ENCODE peak calls at places on chromosomes 13 and 19, in four cellular contexts. B is IMR-90, X is neuronal stem cell, C is H9. O is an unnamed sample.

GRCh38 chr19:41997851-41998229 is 3.8 kb upstream of the ATP1A3 start:
- DNase-seq in B (no peak), X (no peak), C (peak), O (no peak)

GRCh38 chr19:8663920-8664670 is 33.7 kb downstream of the NFILZ start:
- DNase-seq in B (no peak), X (no peak), C (peak), O (no peak)

GRCh38 chr13:27978301-27978968 is 9.3 kb upstream of the CDX2 start:
- DNase-seq in B (no peak), X (no peak), C (peak), O (no peak)

GRCh38 chr19:15194938-15195337 is 5.9 kb downstream of the NOTCH3 start:
- DNase-seq in B (peak), X (no peak), C (no peak), O (no peak)

GRCh38 chr19:1037553-1038115 is 2.3 kb upstream of the ABCA7 start:
- DNase-seq in B (no peak), X (no peak), C (no peak), O (no peak)

GRCh38 chr19:3062165-3063105 is at the start of gene TLE5:
- DNase-seq in B (no peak), X (no peak), C (no peak), O (peak)

GRCh38 chr13:29948791-29949190 is 98.4 kb upstream of the UBL3 start:
- DNase-seq in B (no peak), X (no peak), C (no peak), O (no peak)

GRCh38 chr13:82248713-82249112 is 1633.6 kb downstream of the SLITRK1 start:
- DNase-seq in B (no peak), X (no peak), C (no peak), O (no peak)

GRCh38 chr13:72536668-72537399 is 190.6 kb downstream of the MZT1 start:
- DNase-seq in B (no peak), X (no peak), C (no peak), O (no peak)

GRCh38 chr19:5805465-5806132 is 732 bp downstream of the NRTN start:
- DNase-seq in B (peak), X (peak), C (peak), O (peak)

GRCh38 chr19:5827891-5828660 is 11.4 kb downstream of the FUT6 start:
- DNase-seq in B (peak), X (peak), C (peak), O (peak)

GRCh38 chr13:60261432-60262351 is 98.0 kb upstream of the DIAPH3 start:
- DNase-seq in B (no peak), X (no peak), C (peak), O (no peak)

GRCh38 chr19:19134687-19135158 is 3.6 kb downstream of the TMEM161A start:
- DNase-seq in B (no peak), X (no peak), C (peak), O (no peak)

GRCh38 chr19:55053735-55054134 is 9.2 kb downstream of the RDH13 start:
- DNase-seq in B (no peak), X (no peak), C (no peak), O (no peak)
- H3K4ac ChIP-seq in B (no peak), X (no peak), C (no peak), O (no peak)

GRCh38 chr19:33159149-33159548 is 27.2 kb downstream of the WDR88 start:
- DNase-seq in B (no peak), X (no peak), C (no peak), O (no peak)

GRCh38 chr19:33158365-33158764 is 26.5 kb downstream of the WDR88 start:
- DNase-seq in B (no peak), X (no peak), C (no peak), O (no peak)

GRCh38 chr19:33157906-33158305 is 26.0 kb downstream of the WDR88 start:
- DNase-seq in B (no peak), X (no peak), C (no peak), O (no peak)

GRCh38 chr19:33159893-33160292 is 28.0 kb downstream of the WDR88 start:
- DNase-seq in B (no peak), X (no peak), C (no peak), O (no peak)

DNA sequence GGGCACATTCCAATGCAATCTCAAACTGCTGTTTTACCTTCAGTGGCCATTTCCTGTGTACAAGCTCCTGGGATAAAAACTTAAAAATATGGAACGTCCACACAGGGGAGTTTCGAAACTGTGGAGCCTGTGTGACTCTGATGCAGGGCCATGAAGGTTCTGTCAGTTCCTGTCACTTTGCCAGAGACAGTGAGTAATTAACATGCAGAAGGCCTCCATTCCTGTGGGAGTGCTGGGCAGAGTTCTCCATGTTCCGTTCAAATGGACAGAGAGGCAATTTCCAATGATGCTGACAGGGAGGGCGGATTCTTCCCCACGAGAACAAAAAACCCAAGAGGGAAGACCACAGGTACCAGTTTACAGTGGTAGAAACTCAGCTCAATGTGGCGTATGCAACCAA is 24.4 kb downstream of the WDR88 start:
- DNase-seq in B (peak), X (no peak), C (no peak), O (no peak)
- H3K4ac ChIP-seq in B (no peak), X (no peak), C (no peak), O (no peak)

DNA sequence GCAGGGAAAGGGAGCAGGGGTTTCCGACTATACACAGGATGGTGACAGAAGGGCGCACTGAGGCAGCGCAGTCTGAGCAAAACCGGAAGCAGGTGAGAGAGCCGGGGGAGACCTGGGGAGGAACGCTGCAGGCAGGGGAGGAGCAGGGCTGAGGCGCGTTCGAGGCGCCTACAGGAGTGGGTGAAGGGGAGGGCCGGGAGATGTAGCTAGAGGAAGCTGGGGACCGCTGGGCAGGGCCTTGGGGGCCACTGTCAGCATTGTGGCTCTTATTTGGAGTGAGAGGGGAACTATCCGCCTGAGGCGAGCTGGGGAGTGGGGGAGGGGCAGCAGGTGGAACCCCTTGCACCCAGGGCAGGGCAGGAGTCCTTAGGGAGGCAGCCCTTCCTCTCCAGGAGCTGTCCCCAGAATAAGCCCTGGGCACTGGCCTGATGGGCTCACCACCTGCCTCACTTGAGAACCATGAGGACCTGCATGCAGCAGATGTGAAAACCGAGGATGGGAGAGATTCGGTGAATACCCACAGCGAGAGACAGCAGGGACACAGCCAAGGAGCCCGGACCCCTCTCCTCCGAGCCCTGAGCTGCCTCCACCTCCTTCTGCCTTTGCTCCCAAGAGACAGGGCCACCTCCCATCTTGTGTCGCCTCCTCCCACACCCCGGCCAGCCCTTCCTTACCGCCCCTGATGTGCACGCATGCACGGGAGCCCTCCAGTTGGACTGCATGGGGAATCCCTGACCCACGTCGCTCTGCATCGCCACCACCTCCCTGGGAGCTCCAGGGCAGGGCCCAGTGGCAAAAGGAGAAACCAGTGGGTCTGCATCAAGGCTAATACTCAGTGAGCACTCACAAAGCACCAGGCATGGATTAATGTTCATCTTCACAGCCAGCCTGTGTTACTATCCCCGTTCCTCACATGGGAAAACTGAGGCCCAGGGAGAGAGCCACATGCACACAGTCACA is 10.3 kb downstream of the AKT2 start:
- DNase-seq in B (no peak), X (no peak), C (no peak), O (no peak)
- H3K4ac ChIP-seq in B (no peak), X (no peak), C (no peak), O (peak)

DNA sequence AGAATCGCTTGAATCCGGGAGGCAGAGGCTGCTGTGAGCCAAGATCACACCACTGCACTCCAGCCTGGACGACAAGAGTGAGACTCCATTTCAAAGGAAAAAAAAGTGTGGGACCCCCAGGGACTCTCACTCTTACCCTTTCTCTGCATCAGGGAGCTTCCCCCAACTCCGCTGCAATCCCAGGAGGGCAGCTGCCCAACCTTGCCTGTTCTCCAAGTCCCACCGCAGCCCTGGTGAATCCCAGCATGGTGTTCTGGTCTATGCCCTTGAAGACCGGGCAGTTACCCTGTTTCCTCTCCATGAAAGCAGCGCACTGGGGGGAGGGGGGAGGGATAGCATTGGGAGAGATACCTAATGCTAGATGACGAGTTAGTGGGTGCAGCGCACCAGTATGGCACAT is 35.7 kb upstream of the DPRX start:
- DNase-seq in B (no peak), X (no peak), C (peak), O (no peak)
- H3K4ac ChIP-seq in B (no peak), X (no peak), C (peak), O (no peak)

GRCh38 chr13:98111168-98112098 is 31.5 kb upstream of the FARP1 start:
- DNase-seq in B (no peak), X (no peak), C (no peak), O (no peak)
- H3K4ac ChIP-seq in B (no peak), X (no peak), C (no peak), O (no peak)

GRCh38 chr19:4577020-4577782 is 17.7 kb upstream of the SEMA6B start:
- DNase-seq in B (no peak), X (no peak), C (peak), O (no peak)
- H3K4ac ChIP-seq in B (peak), X (no peak), C (no peak), O (no peak)

DNA sequence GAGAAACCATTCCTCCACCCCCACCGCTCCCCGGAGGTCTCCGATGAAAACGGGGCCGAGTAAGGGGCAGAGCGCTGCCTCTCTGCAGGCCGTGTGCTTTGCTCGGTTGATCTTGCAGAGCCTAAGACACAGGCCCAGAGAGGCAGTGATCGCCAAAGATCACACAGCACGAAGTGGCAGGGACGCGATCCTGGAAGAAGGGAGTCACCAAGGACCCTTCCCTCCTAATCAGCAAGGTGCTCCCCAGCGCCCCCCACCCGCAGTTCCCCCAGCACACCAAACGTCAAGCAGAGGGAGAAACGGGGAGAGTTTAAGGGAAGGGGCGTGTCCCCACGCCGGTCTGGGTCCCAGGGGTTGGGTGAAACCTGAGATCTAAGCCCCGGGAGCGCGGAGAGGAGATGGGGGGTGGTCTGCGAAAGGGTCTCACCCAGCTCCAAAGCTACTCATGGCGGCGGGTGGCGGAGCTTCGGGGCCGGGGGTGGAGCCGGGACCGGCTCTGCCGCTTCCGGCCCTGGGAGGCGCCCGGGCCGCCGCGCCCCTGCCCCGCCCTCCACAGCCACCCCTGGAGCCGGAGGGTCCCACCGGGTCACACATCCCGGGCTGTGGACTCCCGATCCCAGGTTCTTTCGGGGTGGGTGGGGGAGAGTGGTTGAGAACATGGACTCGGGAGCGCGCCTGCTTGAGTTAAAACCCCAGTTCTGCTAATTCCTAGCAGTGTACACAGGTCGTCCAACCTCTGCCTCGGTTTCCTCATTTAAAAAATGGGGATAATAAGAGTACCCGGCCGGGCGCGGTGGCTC is at the start of gene EML2:
- DNase-seq in B (no peak), X (peak), C (peak), O (peak)
- H3K4ac ChIP-seq in B (peak), X (no peak), C (no peak), O (peak)

O was measured in trophoblast cell.